ENCODE peak calls at places on chromosomes 7 and 10, in four cellular contexts. T, U, H and B are unnamed samples.
A peak's percentile ranks its signal among the peaks of the same experiment; 100 is the strongest.

GRCh38 chr10:58637372-58637771 is 124.7 kb downstream of the BICC1 start:
- DNase-seq in H (no peak), U (no peak), T (peak; percentile 93), B (no peak)

GRCh38 chr7:120123528-120123927 is 149.4 kb upstream of the KCND2 start:
- DNase-seq in H (no peak), U (no peak), T (no peak), B (no peak)

GRCh38 chr10:106559442-106559841 is 605.1 kb downstream of the SORCS1 start:
- DNase-seq in H (no peak), T (no peak), U (no peak), B (no peak)

GRCh38 chr10:97914837-97915211 is 65.2 kb downstream of the GOLGA7B start:
- DNase-seq in U (peak; percentile 93), H (no peak), T (peak; percentile 29), B (peak; percentile 76)

GRCh38 chr10:43226851-43227845 is 39.7 kb downstream of the RASGEF1A start:
- DNase-seq in T (no peak), U (peak; percentile 7), H (no peak), B (no peak)

GRCh38 chr10:17865351-17865750 is 56.2 kb downstream of the MRC1 start:
- DNase-seq in T (no peak), U (no peak), H (no peak), B (no peak)

GRCh38 chr7:30521532-30521931 is 16.9 kb upstream of the GGCT start:
- DNase-seq in H (no peak), T (no peak), U (no peak), B (no peak)

GRCh38 chr7:34748244-34749039 is 90.4 kb downstream of the NPSR1 start:
- DNase-seq in T (peak; percentile 99), U (no peak), H (no peak), B (no peak)

GRCh38 chr7:131061158-131061557 is 266.5 kb upstream of the MKLN1 start:
- DNase-seq in H (no peak), T (no peak), U (no peak), B (no peak)

GRCh38 chr7:98133181-98133580 is 26.5 kb downstream of the LMTK2 start:
- DNase-seq in H (peak; percentile 63), T (no peak), U (no peak), B (no peak)

GRCh38 chr10:91562839-91563581 is 69.9 kb downstream of the PPP1R3C start:
- DNase-seq in H (no peak), T (no peak), U (no peak), B (no peak)

GRCh38 chr7:64997927-64998391 is 7.1 kb upstream of the ZNF117 start:
- DNase-seq in T (no peak), U (peak; percentile 13), H (no peak), B (no peak)

GRCh38 chr10:11135709-11136108 is 118.0 kb downstream of the CELF2 start:
- DNase-seq in H (no peak), T (no peak), U (no peak), B (no peak)

GRCh38 chr7:92685146-92686042 is 95.2 kb upstream of the FAM133B start:
- DNase-seq in T (no peak), U (no peak), H (no peak), B (no peak)

GRCh38 chr7:25834050-25834449 is 317.9 kb upstream of the NFE2L3 start:
- DNase-seq in T (no peak), U (no peak), H (no peak), B (no peak)

GRCh38 chr10:96683065-96683464 is 37.2 kb downstream of the PIK3AP1 start:
- DNase-seq in U (no peak), T (no peak), H (no peak), B (no peak)

DNA sequence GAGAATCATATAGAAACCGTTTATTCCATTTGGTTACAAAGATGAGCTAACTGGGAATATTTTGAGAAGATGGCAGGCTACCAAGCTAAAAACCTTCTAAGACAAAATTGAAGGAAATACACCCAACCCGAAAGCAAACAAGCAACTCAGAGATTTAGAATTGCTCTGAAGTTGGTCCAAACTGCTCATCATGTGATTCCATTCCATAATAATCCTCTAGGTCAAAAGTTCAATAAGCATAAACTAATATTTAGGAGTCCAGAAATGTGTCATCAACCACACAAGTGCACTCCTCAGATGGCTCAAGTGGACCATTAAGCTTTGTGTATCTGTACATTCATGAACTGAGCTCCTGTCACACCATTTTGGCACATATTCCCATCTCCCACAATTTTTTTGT is 28.7 kb downstream of the DGKI start:
- DNase-seq in H (no peak), T (no peak), U (no peak), B (no peak)
- TF ChIP-seq NR2C2 in H (no peak), T (no peak), U (no peak), B (no peak)

DNA sequence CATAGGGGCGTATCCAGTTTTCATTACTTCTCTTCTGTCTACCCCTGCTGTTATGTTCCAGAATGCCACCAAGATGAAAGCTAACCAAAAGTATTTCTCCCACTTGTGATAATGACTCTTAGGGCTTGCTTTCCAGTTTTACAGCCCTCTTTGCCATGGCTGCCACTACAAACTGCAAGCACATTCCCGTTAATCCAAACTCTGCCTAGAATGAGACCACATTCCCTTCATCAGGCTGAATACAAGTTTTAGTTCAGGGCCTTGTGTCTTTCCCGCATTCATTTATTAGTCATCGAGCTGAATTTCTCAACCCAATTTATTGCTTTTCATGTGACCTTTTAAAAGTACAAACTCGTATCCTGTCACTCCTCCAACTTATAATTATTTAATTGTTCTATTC is 23.5 kb upstream of the CD36 start:
- DNase-seq in U (no peak), H (no peak), T (no peak), B (no peak)
- TF ChIP-seq NR2C2 in U (no peak), H (no peak), T (no peak), B (no peak)

DNA sequence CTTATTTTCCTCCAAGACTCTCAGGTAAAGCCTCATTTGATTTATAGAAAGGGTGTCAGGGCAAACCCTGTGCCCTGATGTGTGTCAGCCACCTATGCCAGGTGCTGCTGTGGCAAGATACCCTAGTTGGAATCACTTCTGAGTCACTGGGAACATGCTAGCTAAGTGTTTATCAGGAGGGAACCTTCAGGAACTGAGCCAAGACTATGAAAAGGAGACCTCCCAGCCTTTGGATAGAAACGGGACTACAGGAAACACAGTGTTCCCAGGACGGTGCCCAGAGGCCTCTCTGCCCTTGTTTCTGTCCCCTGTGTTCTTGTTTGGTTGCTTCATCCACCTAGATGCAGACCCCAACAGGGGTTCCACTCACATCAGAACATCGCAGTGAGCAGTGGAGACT is 28.5 kb downstream of the CNNM1 start:
- DNase-seq in H (no peak), T (no peak), U (no peak), B (no peak)
- TF ChIP-seq NR2C2 in H (no peak), T (no peak), U (no peak), B (no peak)

GRCh38 chr10:74049995-74050394 is 52.1 kb downstream of the VCL start:
- DNase-seq in H (no peak), T (no peak), U (no peak), B (no peak)
- TF ChIP-seq NR2C2 in H (no peak), T (no peak), U (no peak), B (no peak)

DNA sequence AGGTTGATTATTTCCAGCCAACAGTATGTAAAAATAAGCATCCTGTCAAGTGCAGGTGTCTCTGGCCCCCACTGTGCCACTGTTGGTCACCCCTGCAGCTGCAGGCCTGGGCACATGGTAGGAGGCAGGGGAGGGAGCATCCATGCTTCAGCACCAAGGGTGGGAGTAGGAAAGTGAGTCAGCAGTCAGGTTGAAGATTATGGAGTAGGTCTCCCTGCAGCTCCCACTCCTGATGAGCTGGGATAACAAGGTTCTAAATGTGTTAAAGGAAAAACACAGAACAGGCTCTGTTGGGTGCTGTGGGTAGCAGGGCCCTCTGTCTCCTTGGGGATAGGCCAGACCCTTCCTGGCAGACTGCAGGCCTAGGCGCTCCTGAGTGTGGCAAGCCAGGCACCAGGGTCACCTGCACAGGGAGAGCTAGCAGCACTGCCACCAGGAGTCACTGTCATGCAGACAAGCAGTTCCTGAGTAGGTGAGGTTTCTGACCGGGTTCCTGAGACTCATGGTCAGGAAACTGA is 59.3 kb downstream of the NUDCD3 start:
- DNase-seq in T (peak; percentile 31), U (peak; percentile 47), H (no peak), B (peak; percentile 38)
- TF ChIP-seq NR2C2 in T (no peak), U (no peak), H (no peak), B (no peak)

GRCh38 chr10:22252286-22252800 is 34.5 kb upstream of the EBLN1 start:
- DNase-seq in T (no peak), U (peak; percentile 41), H (no peak), B (no peak)

GRCh38 chr10:22250897-22251605 is 33.2 kb upstream of the EBLN1 start:
- DNase-seq in T (no peak), U (no peak), H (no peak), B (no peak)

GRCh38 chr10:22253578-22253882 is 35.7 kb upstream of the EBLN1 start:
- DNase-seq in H (no peak), T (no peak), U (peak; percentile 43), B (no peak)

GRCh38 chr10:22251751-22252285 is 34.0 kb upstream of the EBLN1 start:
- DNase-seq in H (no peak), T (no peak), U (peak; percentile 44), B (no peak)

DNA sequence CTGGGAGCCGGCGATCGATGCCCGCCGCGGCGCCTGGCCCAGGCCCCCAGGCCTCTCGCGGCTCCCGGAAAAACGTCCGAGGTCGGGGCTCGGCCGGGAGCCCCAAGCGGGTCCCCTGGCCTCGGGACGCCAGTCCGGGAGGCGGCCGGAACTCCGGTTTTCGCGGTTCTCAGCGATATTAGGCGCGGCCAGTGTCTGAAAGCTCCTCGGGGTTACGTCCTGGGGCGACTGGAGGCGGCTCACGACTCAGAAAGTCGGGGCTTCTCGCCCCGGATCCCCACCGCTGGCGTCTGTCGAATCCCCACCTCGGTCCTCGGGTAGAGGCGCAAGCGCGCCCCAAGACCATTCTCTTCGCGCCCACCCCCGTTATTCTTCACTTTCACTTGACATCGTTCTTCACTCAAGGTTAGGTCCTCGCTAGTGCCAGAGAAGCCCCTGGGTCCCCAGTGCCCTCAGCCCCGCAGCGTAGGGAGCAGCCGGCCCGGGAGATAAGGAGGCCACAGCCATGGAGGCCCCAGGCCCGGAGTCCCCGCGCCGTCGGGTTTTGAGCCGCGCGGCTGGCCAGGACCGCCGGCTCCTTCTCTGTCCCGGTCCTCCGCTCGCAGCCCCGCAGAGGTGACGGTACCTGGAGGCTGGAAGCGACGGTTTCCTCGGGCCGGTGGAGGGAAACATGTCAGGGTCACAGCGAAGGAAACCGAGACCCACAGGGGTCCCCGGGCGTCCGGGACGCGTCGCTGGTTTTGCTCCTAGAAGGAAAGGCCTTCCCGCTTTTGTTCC is 35.2 kb upstream of the EBLN1 start:
- DNase-seq in U (peak; percentile 48), T (no peak), H (no peak), B (no peak)
- TF ChIP-seq NR2C2 in U (no peak), T (no peak), H (no peak), B (no peak)